ENCODE peak calls at places on chromosomes 12 and 14, in five cellular contexts. E is stomach, Q is breast epithelium, Y is GM12878, B is H1. R is an unnamed sample.

GRCh38 chr14:91873476-91874265 is 6.3 kb upstream of the TC2N start:
- DNase-seq in E (peak; percentile 59), Q (no peak), Y (peak; percentile 87), B (no peak), R (no peak)

GRCh38 chr14:74973003-74973614 is 17.7 kb upstream of the PGF start:
- DNase-seq in E (no peak), Q (no peak), Y (no peak), B (no peak), R (no peak)

GRCh38 chr14:92321701-92322100 is 1.3 kb upstream of the SLC24A4 start:
- DNase-seq in E (no peak), Q (no peak), Y (no peak), B (no peak), R (no peak)

GRCh38 chr12:65656904-65657351 is 167.4 kb upstream of the HMGA2 start:
- DNase-seq in E (no peak), Q (no peak), Y (no peak), B (no peak), R (no peak)

GRCh38 chr12:14841761-14842160 is 1.6 kb downstream of the ART4 start:
- DNase-seq in E (no peak), Q (no peak), Y (no peak), B (no peak), R (peak; percentile 78)

GRCh38 chr12:131902332-131903241 is 8.2 kb downstream of the ULK1 start:
- DNase-seq in E (no peak), Q (no peak), Y (no peak), B (no peak), R (no peak)

GRCh38 chr12:66555113-66555512 is 123.8 kb downstream of the GRIP1 start:
- DNase-seq in E (no peak), Q (no peak), Y (no peak), B (no peak), R (no peak)

GRCh38 chr12:58254463-58254862 is 313.1 kb downstream of the ATP23 start:
- DNase-seq in E (no peak), Q (no peak), Y (no peak), B (no peak), R (no peak)

GRCh38 chr14:74140374-74140850 is 55.7 kb downstream of the LIN52 start:
- DNase-seq in E (no peak), Q (no peak), Y (no peak), B (no peak), R (no peak)

GRCh38 chr14:99040047-99040446 is 231.9 kb downstream of the BCL11B start:
- DNase-seq in E (peak; percentile 16), Q (no peak), Y (no peak), B (no peak), R (no peak)

GRCh38 chr14:99038401-99038800 is 233.6 kb downstream of the BCL11B start:
- DNase-seq in E (peak; percentile 17), Q (no peak), Y (no peak), B (no peak), R (no peak)

GRCh38 chr14:99040711-99041110 is 231.3 kb downstream of the BCL11B start:
- DNase-seq in E (peak; percentile 15), Q (no peak), Y (no peak), B (no peak), R (no peak)

GRCh38 chr14:99037777-99038176 is 234.2 kb downstream of the BCL11B start:
- DNase-seq in E (peak; percentile 24), Q (no peak), Y (no peak), B (no peak), R (no peak)

DNA sequence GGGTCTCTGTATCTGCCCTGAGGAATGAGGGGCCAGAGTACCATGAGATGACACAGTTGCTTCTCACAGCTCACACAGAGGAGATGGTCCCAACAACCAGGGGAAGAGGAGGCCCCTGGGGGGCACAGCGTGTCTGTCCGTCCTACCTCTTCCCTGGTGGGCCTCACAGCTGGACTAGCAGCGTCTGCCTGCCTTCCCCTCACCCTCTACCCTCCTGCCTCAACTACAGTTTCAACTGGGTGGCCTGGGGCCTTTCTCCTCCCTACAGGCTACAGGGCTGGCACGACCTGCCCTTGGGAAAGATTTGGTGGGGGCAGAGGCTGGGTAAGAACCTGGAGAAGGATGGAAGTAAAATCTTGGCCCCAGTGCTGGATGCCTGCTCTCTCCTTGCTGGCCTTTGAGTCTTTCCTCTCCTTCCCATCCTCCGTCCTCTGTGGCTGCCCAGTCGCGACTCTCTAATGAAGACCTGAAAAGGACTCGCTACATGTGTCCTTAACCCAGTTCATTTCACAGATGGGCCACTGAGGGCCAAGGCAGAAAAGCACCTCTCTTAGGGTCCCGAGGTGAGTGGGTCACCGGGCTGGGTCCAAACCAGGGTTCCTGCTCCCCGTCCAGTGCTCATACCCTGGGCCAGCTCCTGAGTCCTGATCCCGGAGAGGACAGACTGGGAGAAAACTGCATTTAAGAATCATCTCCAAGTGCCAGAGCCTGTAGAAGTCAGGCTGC is 232.5 kb downstream of the BCL11B start:
- DNase-seq in E (peak; percentile 18), Q (no peak), Y (no peak), B (no peak), R (no peak)
- TF ChIP-seq POLR2A in E (no peak), Q (no peak), Y (no peak), B (no peak), R (no peak)

GRCh38 chr14:104203071-104203425 is 64.7 kb downstream of the KIF26A start:
- DNase-seq in E (no peak), Q (no peak), Y (no peak), B (no peak), R (no peak)
- H3K4me1 ChIP-seq in E (peaks cover 12% of the 10 kb centered on the region), Q (no peaks in the 10 kb centered on the region), Y (no peaks in the 10 kb centered on the region), B (no peaks in the 10 kb centered on the region), R (no peaks in the 10 kb centered on the region)

GRCh38 chr12:104730761-104731160 is 227.3 kb downstream of the SLC41A2 start:
- DNase-seq in E (no peak), Q (no peak), Y (no peak), B (no peak), R (no peak)
- TF ChIP-seq POLR2AphosphoS5 in E (no peak), Q (no peak), Y (no peak), B (no peak), R (no peak)

GRCh38 chr12:104216461-104217058 is 981 bp downstream of the TXNRD1 start:
- DNase-seq in E (no peak), Q (no peak), Y (no peak), B (no peak), R (no peak)

GRCh38 chr12:104212516-104212915 is 3.1 kb upstream of the TXNRD1 start:
- DNase-seq in E (no peak), Q (no peak), Y (no peak), B (no peak), R (no peak)

GRCh38 chr12:104218935-104219334 is 3.4 kb downstream of the TXNRD1 start:
- DNase-seq in E (no peak), Q (no peak), Y (no peak), B (no peak), R (no peak)

GRCh38 chr12:104215638-104216297 is at the start of gene TXNRD1:
- DNase-seq in E (peak; percentile 87), Q (peak; percentile 70), Y (peak; percentile 19), B (peak; percentile 90), R (peak; percentile 63)

GRCh38 chr12:104213952-104214351 is 1.6 kb upstream of the TXNRD1 start:
- DNase-seq in E (no peak), Q (no peak), Y (no peak), B (peak; percentile 6), R (peak; percentile 34)
- TF ChIP-seq POLR2A in E (no peak), Q (no peak), Y (no peak), B (no peak), R (no peak)

DNA sequence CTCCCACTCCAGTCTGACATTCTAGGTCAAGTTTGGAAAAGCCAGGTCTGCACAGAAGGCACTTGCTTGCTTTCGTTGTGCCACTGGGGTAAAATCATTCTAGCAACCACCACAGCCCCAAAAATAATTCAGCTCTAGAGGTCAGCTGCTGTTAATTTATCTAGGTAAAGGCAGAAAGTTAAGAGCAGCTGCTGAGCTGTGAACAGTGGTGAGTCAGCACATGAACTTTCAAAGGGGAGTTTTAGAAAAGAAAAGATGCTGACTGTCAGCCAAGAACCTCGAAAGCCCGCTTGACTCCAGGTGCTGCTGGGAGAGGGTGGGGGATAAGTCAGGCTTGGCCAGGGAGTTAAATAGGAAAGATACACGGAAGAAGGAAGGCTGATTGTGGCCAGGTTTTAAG is 12.7 kb downstream of the CCDC197 start:
- DNase-seq in E (no peak), Q (no peak), Y (peak; percentile 25), B (no peak), R (no peak)
- H3K4me1 ChIP-seq in E (peaks cover 9% of the 10 kb centered on the region), Q (no peaks in the 10 kb centered on the region), Y (peaks cover 36% of the 10 kb centered on the region), B (no peaks in the 10 kb centered on the region), R (no peaks in the 10 kb centered on the region)

GRCh38 chr12:54018608-54018984 is 9.6 kb upstream of the HOXC6 start:
- DNase-seq in E (no peak), Q (no peak), Y (no peak), B (peak; percentile 64), R (no peak)
- TF ChIP-seq POLR2AphosphoS5 in E (no peak), Q (no peak), Y (no peak), B (no peak), R (no peak)

GRCh38 chr12:95943231-95943842 is at the start of gene AMDHD1:
- DNase-seq in E (peak; percentile 56), Q (no peak), Y (no peak), B (peak; percentile 77), R (peak; percentile 15)
- TF ChIP-seq POLR2A in E (no peak), Q (no peak), Y (no peak), B (no peak), R (no peak)

GRCh38 chr14:67357583-67358354 is 1.8 kb downstream of the ATP6V1D start:
- DNase-seq in E (no peak), Q (no peak), Y (no peak), B (no peak), R (no peak)

GRCh38 chr14:67359319-67359774 is 257 bp downstream of the ATP6V1D start:
- DNase-seq in E (no peak), Q (no peak), Y (no peak), B (no peak), R (no peak)

GRCh38 chr14:67360469-67361206 is 510 bp downstream of the EIF2S1 start:
- DNase-seq in E (no peak), Q (no peak), Y (no peak), B (no peak), R (no peak)

GRCh38 chr14:67359775-67360468 is at the start of the genes ATP6V1D and EIF2S1:
- DNase-seq in E (peak; percentile 99), Q (peak; percentile 99), Y (peak; percentile 98), B (peak; percentile 97), R (peak; percentile 99)

GRCh38 chr14:67358914-67359313 is 690 bp downstream of the ATP6V1D start:
- DNase-seq in E (no peak), Q (no peak), Y (no peak), B (peak; percentile 46), R (no peak)
- H3K4me1 ChIP-seq in E (peaks cover 76% of the 10 kb centered on the region), Q (peaks cover 3% of the 10 kb centered on the region), Y (peaks cover 4% of the 10 kb centered on the region), B (no peaks in the 10 kb centered on the region), R (peaks cover 4% of the 10 kb centered on the region)

R was measured in prostate gland.